ENCODE peak calls at places on chromosomes 11 and 22, in five cellular contexts. M is mesendoderm, X is left ventricle myocardium inferior, H is cardiac muscle cell, A is gastrocnemius medialis. Q is an unnamed sample.

GRCh38 chr22:47138898-47139789 is 376.7 kb downstream of the TBC1D22A start:
- DNase-seq in M (no peak), X (no peak), H (no peak), A (no peak), Q (no peak)

GRCh38 chr11:82864268-82864667 is 36.0 kb downstream of the PRCP start:
- DNase-seq in M (peak; percentile 72), X (peak; percentile 20), H (peak; percentile 73), A (peak; percentile 64), Q (peak; percentile 69)

GRCh38 chr11:61787928-61788491 is 4.4 kb downstream of the TMEM258 start:
- DNase-seq in M (peak; percentile 87), X (no peak), H (peak; percentile 88), A (no peak), Q (no peak)

GRCh38 chr11:62611705-62612365 is 740 bp downstream of the EML3 start:
- DNase-seq in M (peak; percentile 59), X (peak; percentile 57), H (peak; percentile 87), A (peak; percentile 45), Q (peak; percentile 52)

GRCh38 chr22:23193882-23194281 is 13.6 kb downstream of the BCR start:
- DNase-seq in M (no peak), X (no peak), H (no peak), A (no peak), Q (no peak)

GRCh38 chr11:34407121-34407813 is 31.5 kb upstream of the CAT start:
- DNase-seq in M (no peak), X (no peak), H (no peak), A (no peak), Q (no peak)

GRCh38 chr11:124717786-124718634 is 21.7 kb upstream of the NRGN start:
- DNase-seq in M (peak; percentile 70), X (peak; percentile 56), H (peak; percentile 47), A (no peak), Q (peak; percentile 51)

GRCh38 chr11:63510360-63511130 is 4.7 kb downstream of the LGALS12 start:
- DNase-seq in M (no peak), X (peak; percentile 37), H (peak; percentile 83), A (peak; percentile 87), Q (no peak)

GRCh38 chr11:18844753-18845367 is 53.3 kb upstream of the PTPN5 start:
- DNase-seq in M (peak; percentile 84), X (no peak), H (peak; percentile 54), A (no peak), Q (no peak)

GRCh38 chr11:111387318-111387863 is 8.3 kb upstream of the POU2AF1 start:
- DNase-seq in M (no peak), X (no peak), H (no peak), A (no peak), Q (no peak)

GRCh38 chr11:75560644-75561043 is 1.4 kb upstream of the SERPINH1 start:
- DNase-seq in M (no peak), X (no peak), H (no peak), A (no peak), Q (no peak)

GRCh38 chr22:44336962-44337657 is 24.4 kb upstream of the SHISAL1 start:
- DNase-seq in M (no peak), X (no peak), H (no peak), A (no peak), Q (no peak)

GRCh38 chr11:130403301-130403804 is 25.1 kb downstream of the ADAMTS8 start:
- DNase-seq in M (no peak), X (peak; percentile 53), H (peak; percentile 76), A (no peak), Q (no peak)

GRCh38 chr11:99505831-99506230 is 485.1 kb downstream of the CNTN5 start:
- DNase-seq in M (no peak), X (no peak), H (no peak), A (no peak), Q (no peak)

GRCh38 chr11:15849265-15849664 is 507.1 kb downstream of the SOX6 start:
- DNase-seq in M (no peak), X (no peak), H (no peak), A (no peak), Q (no peak)

GRCh38 chr22:40797427-40797826 is 21.7 kb downstream of the SLC25A17 start:
- DNase-seq in M (no peak), X (no peak), H (no peak), A (no peak), Q (no peak)

GRCh38 chr11:29166306-29166705 is 850.5 kb downstream of the KCNA4 start:
- DNase-seq in M (no peak), X (no peak), H (no peak), A (no peak), Q (no peak)

GRCh38 chr11:29173660-29174062 is 843.2 kb downstream of the KCNA4 start:
- DNase-seq in M (peak; percentile 66), X (no peak), H (peak; percentile 78), A (no peak), Q (no peak)

GRCh38 chr11:29171350-29171950 is 845.4 kb downstream of the KCNA4 start:
- DNase-seq in M (no peak), X (no peak), H (no peak), A (no peak), Q (no peak)
- H3K4me3 ChIP-seq in M (no peak overlapping the region), X (no peak overlapping the region), H (no peak overlapping the region), A (no peak overlapping the region), Q (no peak overlapping the region)

GRCh38 chr11:2687223-2687530 is 12.6 kb downstream of the KCNQ1OT1 start:
- DNase-seq in M (no peak), X (no peak), H (no peak), A (peak; percentile 5), Q (no peak)
- H3K4me1 ChIP-seq in M (peaks cover 10% of the 10 kb centered on the region), X (peaks cover 56% of the 10 kb centered on the region), H (peaks cover 37% of the 10 kb centered on the region), A (peaks cover 23% of the 10 kb centered on the region), Q (no peaks in the 10 kb centered on the region)

GRCh38 chr22:20101638-20102037 is 14.3 kb upstream of the RANBP1 start:
- DNase-seq in M (no peak), X (no peak), H (no peak), A (no peak), Q (no peak)

GRCh38 chr22:20102203-20102780 is 13.6 kb upstream of the RANBP1 start:
- DNase-seq in M (peak; percentile 45), X (no peak), H (no peak), A (no peak), Q (no peak)

GRCh38 chr22:20096574-20097420 is 16.8 kb downstream of the DGCR8 start:
- DNase-seq in M (no peak), X (no peak), H (no peak), A (no peak), Q (no peak)

GRCh38 chr22:20095521-20095920 is 15.5 kb downstream of the DGCR8 start:
- DNase-seq in M (no peak), X (no peak), H (no peak), A (no peak), Q (no peak)

GRCh38 chr22:20099099-20099711 is 16.7 kb upstream of the RANBP1 start:
- DNase-seq in M (no peak), X (no peak), H (no peak), A (no peak), Q (no peak)
- H3K36me3 ChIP-seq in M (peaks cover 23% of the 10 kb centered on the region), X (peaks cover 89% of the 10 kb centered on the region), H (peaks cover 42% of the 10 kb centered on the region), A (peaks cover 76% of the 10 kb centered on the region), Q (peaks cover 93% of the 10 kb centered on the region)

DNA sequence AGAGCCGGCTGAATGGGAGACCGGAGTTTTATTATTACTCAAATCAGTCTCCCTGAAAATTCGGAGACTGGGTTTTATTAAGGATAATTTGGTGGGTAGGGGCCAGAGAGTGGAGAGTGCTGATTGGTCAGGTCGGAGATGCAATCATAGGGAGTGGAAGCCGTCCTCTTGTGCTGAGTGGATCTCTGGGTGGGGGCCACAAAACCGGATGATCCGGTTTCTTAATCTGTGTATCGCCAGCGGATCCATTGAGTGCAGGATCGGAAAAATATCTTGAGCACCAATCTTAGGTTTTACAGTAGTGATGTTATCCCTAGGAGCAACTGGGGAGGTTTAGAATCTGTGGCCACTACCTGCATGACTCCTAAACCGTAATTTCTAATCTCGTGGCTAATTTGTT is 886 bp upstream of the NIPSNAP1 start:
- DNase-seq in M (no peak), X (no peak), H (no peak), A (no peak), Q (no peak)
- H3K4me3 ChIP-seq in M (no peak overlapping the region), X (no peak overlapping the region), H (no peak overlapping the region), A (no peak overlapping the region), Q (no peak overlapping the region)

DNA sequence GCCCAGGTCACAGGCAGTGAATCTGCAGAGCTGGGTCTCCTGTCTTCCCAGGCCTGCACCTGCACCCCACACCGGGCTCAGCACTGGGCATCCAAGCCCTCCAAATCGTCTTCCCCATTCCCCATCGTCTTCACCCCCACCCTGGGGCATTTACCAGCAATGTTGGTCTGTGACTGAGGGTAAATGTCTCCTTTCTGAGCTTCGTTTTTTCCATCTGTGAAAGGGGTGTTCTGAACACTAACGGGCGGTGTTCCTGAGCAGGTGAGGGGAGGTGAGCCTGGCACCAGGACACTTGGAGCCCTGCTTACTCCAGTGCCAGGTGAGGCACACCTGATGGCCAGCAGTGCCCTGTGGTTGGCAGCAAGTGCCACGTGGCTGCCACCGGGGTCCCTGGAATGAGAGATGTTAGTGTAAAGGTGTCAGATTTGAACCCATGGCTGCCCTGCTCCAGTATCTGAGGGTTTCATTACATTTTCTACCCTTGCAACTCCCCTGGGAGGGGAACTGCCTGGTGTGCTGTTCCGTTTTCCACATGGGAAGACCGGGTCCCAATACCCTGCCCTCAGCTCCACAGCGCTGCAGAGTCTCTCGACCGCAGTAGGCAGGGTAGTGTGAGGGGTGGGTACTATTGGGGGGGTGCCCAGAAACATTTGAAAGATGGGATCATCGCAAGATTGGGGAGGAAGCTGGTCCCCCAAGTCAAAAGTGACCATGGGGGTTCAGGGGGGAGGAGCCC is 1.9 kb downstream of the CDC42EP1 start:
- DNase-seq in M (no peak), X (no peak), H (no peak), A (no peak), Q (no peak)
- H3K4me1 ChIP-seq in M (peaks cover 16% of the 10 kb centered on the region), X (peaks cover 97% of the 10 kb centered on the region), H (no peaks in the 10 kb centered on the region), A (peaks cover 25% of the 10 kb centered on the region), Q (peaks cover 24% of the 10 kb centered on the region)

GRCh38 chr11:656426-656825 is 19.4 kb downstream of the DRD4 start:
- DNase-seq in M (no peak), X (no peak), H (no peak), A (no peak), Q (no peak)
- H3K36me3 ChIP-seq in M (no peaks in the 10 kb centered on the region), X (peaks cover 54% of the 10 kb centered on the region), H (no peaks in the 10 kb centered on the region), A (peaks cover 5% of the 10 kb centered on the region), Q (peaks cover 22% of the 10 kb centered on the region)

GRCh38 chr11:6647836-6648235 is 7.8 kb downstream of the DCHS1 start:
- DNase-seq in M (no peak), X (no peak), H (no peak), A (no peak), Q (no peak)

GRCh38 chr11:6648505-6648904 is 7.1 kb downstream of the DCHS1 start:
- DNase-seq in M (no peak), X (no peak), H (no peak), A (no peak), Q (no peak)

GRCh38 chr11:6646040-6646439 is 9.6 kb downstream of the DCHS1 start:
- DNase-seq in M (no peak), X (peak; percentile 85), H (peak; percentile 79), A (peak; percentile 66), Q (no peak)

GRCh38 chr11:6647282-6647679 is 8.3 kb downstream of the DCHS1 start:
- DNase-seq in M (peak; percentile 38), X (peak; percentile 64), H (peak; percentile 62), A (no peak), Q (no peak)

DNA sequence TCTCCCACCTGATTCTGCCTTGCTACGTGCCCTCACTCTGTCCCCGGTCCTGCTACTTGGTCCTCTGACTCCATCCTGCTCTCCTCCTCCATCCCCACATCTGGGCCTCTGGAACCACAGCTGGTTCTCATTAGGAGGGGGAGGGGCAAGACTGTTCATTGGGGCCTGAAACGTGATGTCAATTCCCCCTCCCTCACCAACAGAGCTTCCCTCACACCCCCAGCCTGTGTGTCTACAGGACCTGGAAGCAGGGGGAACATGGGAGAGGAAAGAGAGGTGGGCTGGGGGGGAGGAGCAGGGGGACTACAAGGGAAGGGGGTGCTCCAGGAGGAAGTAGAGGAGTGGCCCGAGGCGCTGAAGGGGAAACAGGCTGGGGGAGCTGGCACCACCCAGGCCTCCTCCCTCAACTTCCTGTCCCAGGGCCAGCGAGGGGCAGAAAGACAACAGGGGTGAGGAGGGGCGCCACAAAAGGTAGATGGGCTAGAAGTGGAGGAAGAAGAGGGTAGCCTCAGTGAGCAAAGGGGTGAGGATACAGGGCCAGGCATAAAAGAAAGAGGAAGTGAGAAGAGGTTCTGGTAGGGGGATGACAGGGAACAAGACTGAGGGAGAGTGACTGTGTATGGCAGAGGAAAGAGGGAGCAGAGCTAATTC is 8.9 kb downstream of the DCHS1 start:
- DNase-seq in M (no peak), X (peak; percentile 60), H (peak; percentile 57), A (peak; percentile 58), Q (no peak)
- H3K4me3 ChIP-seq in M (no peak overlapping the region), X (peak overlapping the region; percentile 29), H (no peak overlapping the region), A (peak overlapping the region; percentile 5), Q (no peak overlapping the region)

Q was measured in HAP-1.